ENCODE peak calls at places on chromosomes 3 and 15, in ten cellular contexts. One of them, this sample, is unnamed.

GRCh38 chr3:9826815-9827574 is 16.8 kb downstream of the RPUSD3 start:
- DNase-seq in AG04450: no peak
- DNase-seq in mesenchymal stem cell: peak
- DNase-seq in WERI-Rb-1: peak
- DNase-seq in heart right ventricle: no peak
- DNase-seq in left lung: no peak
- DNase-seq in upper lobe of right lung: no peak
- DNase-seq in endothelial cell of umbilical vein: no peak
- DNase-seq in esophagus muscularis mucosa: no peak
- DNase-seq in hepatocyte: no peak
- DNase-seq in this sample: no peak

GRCh38 chr15:22811640-22812039 is 25.2 kb downstream of the NIPA1 start:
- DNase-seq in AG04450: no peak
- DNase-seq in mesenchymal stem cell: peak
- DNase-seq in WERI-Rb-1: peak
- DNase-seq in heart right ventricle: no peak
- DNase-seq in left lung: no peak
- DNase-seq in upper lobe of right lung: no peak
- DNase-seq in endothelial cell of umbilical vein: no peak
- DNase-seq in esophagus muscularis mucosa: no peak
- DNase-seq in hepatocyte: peak
- DNase-seq in this sample: no peak

GRCh38 chr3:133977568-133977967 is 52.2 kb downstream of the SLCO2A1 start:
- DNase-seq in AG04450: no peak
- DNase-seq in mesenchymal stem cell: no peak
- DNase-seq in WERI-Rb-1: no peak
- DNase-seq in heart right ventricle: no peak
- DNase-seq in left lung: no peak
- DNase-seq in upper lobe of right lung: no peak
- DNase-seq in endothelial cell of umbilical vein: peak
- DNase-seq in esophagus muscularis mucosa: no peak
- DNase-seq in hepatocyte: no peak
- DNase-seq in this sample: no peak

GRCh38 chr3:36907911-36908646 is 36.8 kb downstream of the TRANK1 start:
- DNase-seq in AG04450: peak
- DNase-seq in mesenchymal stem cell: peak
- DNase-seq in WERI-Rb-1: no peak
- DNase-seq in heart right ventricle: peak
- DNase-seq in left lung: peak
- DNase-seq in upper lobe of right lung: no peak
- DNase-seq in endothelial cell of umbilical vein: peak
- DNase-seq in esophagus muscularis mucosa: no peak
- DNase-seq in hepatocyte: no peak
- DNase-seq in this sample: peak

GRCh38 chr3:101170047-101170771 is 150.2 kb downstream of the IMPG2 start:
- DNase-seq in AG04450: no peak
- DNase-seq in mesenchymal stem cell: peak
- DNase-seq in WERI-Rb-1: no peak
- DNase-seq in heart right ventricle: no peak
- DNase-seq in left lung: no peak
- DNase-seq in upper lobe of right lung: no peak
- DNase-seq in endothelial cell of umbilical vein: peak
- DNase-seq in esophagus muscularis mucosa: peak
- DNase-seq in hepatocyte: no peak
- DNase-seq in this sample: no peak

GRCh38 chr3:59469948-59470723 is 420.3 kb upstream of the CFAP20DC start:
- DNase-seq in AG04450: no peak
- DNase-seq in mesenchymal stem cell: no peak
- DNase-seq in WERI-Rb-1: no peak
- DNase-seq in heart right ventricle: no peak
- DNase-seq in left lung: no peak
- DNase-seq in upper lobe of right lung: no peak
- DNase-seq in endothelial cell of umbilical vein: no peak
- DNase-seq in esophagus muscularis mucosa: no peak
- DNase-seq in hepatocyte: no peak
- DNase-seq in this sample: peak

GRCh38 chr3:61561374-61562041 is at the start of gene PTPRG:
- DNase-seq in AG04450: peak
- DNase-seq in mesenchymal stem cell: peak
- DNase-seq in WERI-Rb-1: peak
- DNase-seq in heart right ventricle: peak
- DNase-seq in left lung: peak
- DNase-seq in upper lobe of right lung: peak
- DNase-seq in endothelial cell of umbilical vein: peak
- DNase-seq in esophagus muscularis mucosa: peak
- DNase-seq in hepatocyte: peak
- DNase-seq in this sample: peak

GRCh38 chr15:68271854-68272471 is 5.6 kb upstream of the FEM1B start:
- DNase-seq in AG04450: no peak
- DNase-seq in mesenchymal stem cell: peak
- DNase-seq in WERI-Rb-1: peak
- DNase-seq in heart right ventricle: peak
- DNase-seq in left lung: no peak
- DNase-seq in upper lobe of right lung: no peak
- DNase-seq in endothelial cell of umbilical vein: no peak
- DNase-seq in esophagus muscularis mucosa: no peak
- DNase-seq in hepatocyte: peak
- DNase-seq in this sample: peak

GRCh38 chr3:49655731-49656285 is 18.3 kb upstream of the APEH start:
- DNase-seq in AG04450: no peak
- DNase-seq in mesenchymal stem cell: no peak
- DNase-seq in WERI-Rb-1: no peak
- DNase-seq in heart right ventricle: no peak
- DNase-seq in left lung: no peak
- DNase-seq in upper lobe of right lung: no peak
- DNase-seq in endothelial cell of umbilical vein: no peak
- DNase-seq in esophagus muscularis mucosa: no peak
- DNase-seq in hepatocyte: no peak
- DNase-seq in this sample: no peak

GRCh38 chr3:49654176-49654825 is 19.9 kb upstream of the APEH start:
- DNase-seq in AG04450: no peak
- DNase-seq in mesenchymal stem cell: no peak
- DNase-seq in WERI-Rb-1: no peak
- DNase-seq in heart right ventricle: no peak
- DNase-seq in left lung: no peak
- DNase-seq in upper lobe of right lung: no peak
- DNase-seq in endothelial cell of umbilical vein: no peak
- DNase-seq in esophagus muscularis mucosa: no peak
- DNase-seq in hepatocyte: no peak
- DNase-seq in this sample: no peak

GRCh38 chr3:49654955-49655556 is 19.1 kb upstream of the APEH start:
- DNase-seq in AG04450: no peak
- DNase-seq in mesenchymal stem cell: no peak
- DNase-seq in WERI-Rb-1: no peak
- DNase-seq in heart right ventricle: no peak
- DNase-seq in left lung: no peak
- DNase-seq in upper lobe of right lung: no peak
- DNase-seq in endothelial cell of umbilical vein: no peak
- DNase-seq in esophagus muscularis mucosa: no peak
- DNase-seq in hepatocyte: no peak
- DNase-seq in this sample: no peak

GRCh38 chr3:49657208-49657915 is 16.8 kb upstream of the APEH start:
- DNase-seq in AG04450: no peak
- DNase-seq in mesenchymal stem cell: no peak
- DNase-seq in WERI-Rb-1: no peak
- DNase-seq in heart right ventricle: no peak
- DNase-seq in left lung: no peak
- DNase-seq in upper lobe of right lung: no peak
- DNase-seq in endothelial cell of umbilical vein: no peak
- DNase-seq in esophagus muscularis mucosa: no peak
- DNase-seq in hepatocyte: no peak
- DNase-seq in this sample: no peak

DNA sequence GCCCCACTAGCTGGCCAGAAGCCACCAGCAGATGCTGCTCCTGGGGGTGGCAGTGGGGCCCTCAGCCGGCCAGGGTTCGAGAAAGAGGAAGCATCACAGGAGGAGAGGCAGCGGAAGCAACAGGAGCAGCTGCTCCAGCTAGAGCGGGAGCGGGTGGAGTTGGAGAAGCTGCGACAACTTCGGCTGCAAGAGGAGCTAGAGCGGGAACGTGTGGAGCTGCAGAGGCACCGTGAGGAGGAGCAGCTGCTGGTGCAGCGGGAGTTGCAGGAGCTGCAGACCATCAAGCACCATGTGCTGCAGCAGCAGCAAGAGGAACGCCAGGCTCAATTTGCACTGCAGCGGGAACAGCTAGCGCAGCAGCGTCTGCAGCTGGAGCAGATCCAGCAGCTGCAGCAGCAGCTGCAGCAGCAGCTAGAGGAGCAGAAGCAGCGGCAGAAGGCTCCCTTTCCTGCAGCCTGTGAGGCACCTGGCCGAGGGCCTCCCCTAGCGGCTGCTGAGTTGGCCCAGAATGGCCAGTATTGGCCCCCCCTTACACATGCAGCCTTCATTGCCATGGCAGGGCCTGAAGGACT is 17.5 kb upstream of the APEH start:
- DNase-seq in AG04450: no peak
- DNase-seq in mesenchymal stem cell: no peak
- DNase-seq in WERI-Rb-1: no peak
- DNase-seq in heart right ventricle: no peak
- DNase-seq in left lung: no peak
- DNase-seq in upper lobe of right lung: no peak
- DNase-seq in endothelial cell of umbilical vein: no peak
- DNase-seq in esophagus muscularis mucosa: no peak
- DNase-seq in hepatocyte: no peak
- DNase-seq in this sample: no peak
- H3K27ac ChIP-seq in AG04450: no peak
- H3K27ac ChIP-seq in mesenchymal stem cell: no peak
- H3K27ac ChIP-seq in WERI-Rb-1: no peak
- H3K27ac ChIP-seq in heart right ventricle: no peak
- H3K27ac ChIP-seq in left lung: no peak
- H3K27ac ChIP-seq in upper lobe of right lung: no peak
- H3K27ac ChIP-seq in endothelial cell of umbilical vein: no peak
- H3K27ac ChIP-seq in esophagus muscularis mucosa: no peak
- H3K27ac ChIP-seq in hepatocyte: no peak
- H3K27ac ChIP-seq in this sample: no peak

GRCh38 chr3:120497318-120497717 is 46.5 kb upstream of the FSTL1 start:
- DNase-seq in AG04450: peak
- DNase-seq in mesenchymal stem cell: peak
- DNase-seq in WERI-Rb-1: no peak
- DNase-seq in heart right ventricle: no peak
- DNase-seq in left lung: no peak
- DNase-seq in upper lobe of right lung: no peak
- DNase-seq in endothelial cell of umbilical vein: peak
- DNase-seq in esophagus muscularis mucosa: peak
- DNase-seq in hepatocyte: no peak
- DNase-seq in this sample: peak
- H3K27ac ChIP-seq in AG04450: no peak
- H3K27ac ChIP-seq in mesenchymal stem cell: peak
- H3K27ac ChIP-seq in WERI-Rb-1: no peak
- H3K27ac ChIP-seq in heart right ventricle: peak
- H3K27ac ChIP-seq in left lung: peak
- H3K27ac ChIP-seq in upper lobe of right lung: no peak
- H3K27ac ChIP-seq in endothelial cell of umbilical vein: peak
- H3K27ac ChIP-seq in esophagus muscularis mucosa: peak
- H3K27ac ChIP-seq in hepatocyte: no peak
- H3K27ac ChIP-seq in this sample: peak

DNA sequence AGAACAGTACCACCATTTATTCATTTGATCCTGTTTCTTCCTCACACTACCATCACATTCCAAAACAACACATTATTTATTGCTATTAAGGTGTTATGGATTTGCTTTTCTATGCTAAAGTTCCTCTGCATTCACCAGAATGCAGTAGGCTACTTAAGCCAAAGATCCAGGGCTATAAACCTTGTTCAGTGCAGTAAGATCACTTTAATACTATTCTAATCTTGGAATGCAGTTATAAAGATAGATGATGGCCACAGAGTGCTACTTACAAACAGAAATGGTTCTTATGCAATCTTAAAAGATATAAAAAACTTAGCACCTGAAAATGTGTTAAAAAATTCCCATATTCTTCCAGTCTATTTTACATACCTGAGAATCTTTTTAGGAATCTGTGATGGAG is 107.5 kb upstream of the TSPAN3 start:
- DNase-seq in AG04450: no peak
- DNase-seq in mesenchymal stem cell: no peak
- DNase-seq in WERI-Rb-1: no peak
- DNase-seq in heart right ventricle: no peak
- DNase-seq in left lung: no peak
- DNase-seq in upper lobe of right lung: no peak
- DNase-seq in endothelial cell of umbilical vein: no peak
- DNase-seq in esophagus muscularis mucosa: no peak
- DNase-seq in hepatocyte: no peak
- DNase-seq in this sample: no peak
- H3K27ac ChIP-seq in AG04450: no peak
- H3K27ac ChIP-seq in mesenchymal stem cell: no peak
- H3K27ac ChIP-seq in WERI-Rb-1: no peak
- H3K27ac ChIP-seq in heart right ventricle: no peak
- H3K27ac ChIP-seq in left lung: no peak
- H3K27ac ChIP-seq in upper lobe of right lung: no peak
- H3K27ac ChIP-seq in endothelial cell of umbilical vein: no peak
- H3K27ac ChIP-seq in esophagus muscularis mucosa: no peak
- H3K27ac ChIP-seq in hepatocyte: no peak
- H3K27ac ChIP-seq in this sample: no peak

GRCh38 chr3:46078712-46079400 is 51.6 kb upstream of the XCR1 start:
- DNase-seq in AG04450: peak
- DNase-seq in mesenchymal stem cell: peak
- DNase-seq in WERI-Rb-1: peak
- DNase-seq in heart right ventricle: peak
- DNase-seq in left lung: peak
- DNase-seq in upper lobe of right lung: peak
- DNase-seq in endothelial cell of umbilical vein: peak
- DNase-seq in esophagus muscularis mucosa: peak
- DNase-seq in hepatocyte: peak
- DNase-seq in this sample: peak

GRCh38 chr3:46082021-46082420 is 54.7 kb upstream of the XCR1 start:
- DNase-seq in AG04450: no peak
- DNase-seq in mesenchymal stem cell: no peak
- DNase-seq in WERI-Rb-1: no peak
- DNase-seq in heart right ventricle: no peak
- DNase-seq in left lung: no peak
- DNase-seq in upper lobe of right lung: no peak
- DNase-seq in endothelial cell of umbilical vein: no peak
- DNase-seq in esophagus muscularis mucosa: no peak
- DNase-seq in hepatocyte: no peak
- DNase-seq in this sample: no peak

GRCh38 chr3:46083956-46084355 is 56.7 kb upstream of the XCR1 start:
- DNase-seq in AG04450: no peak
- DNase-seq in mesenchymal stem cell: no peak
- DNase-seq in WERI-Rb-1: no peak
- DNase-seq in heart right ventricle: no peak
- DNase-seq in left lung: no peak
- DNase-seq in upper lobe of right lung: no peak
- DNase-seq in endothelial cell of umbilical vein: no peak
- DNase-seq in esophagus muscularis mucosa: no peak
- DNase-seq in hepatocyte: no peak
- DNase-seq in this sample: no peak

GRCh38 chr3:46082849-46083248 is 55.6 kb upstream of the XCR1 start:
- DNase-seq in AG04450: no peak
- DNase-seq in mesenchymal stem cell: no peak
- DNase-seq in WERI-Rb-1: no peak
- DNase-seq in heart right ventricle: no peak
- DNase-seq in left lung: no peak
- DNase-seq in upper lobe of right lung: no peak
- DNase-seq in endothelial cell of umbilical vein: no peak
- DNase-seq in esophagus muscularis mucosa: peak
- DNase-seq in hepatocyte: no peak
- DNase-seq in this sample: peak

DNA sequence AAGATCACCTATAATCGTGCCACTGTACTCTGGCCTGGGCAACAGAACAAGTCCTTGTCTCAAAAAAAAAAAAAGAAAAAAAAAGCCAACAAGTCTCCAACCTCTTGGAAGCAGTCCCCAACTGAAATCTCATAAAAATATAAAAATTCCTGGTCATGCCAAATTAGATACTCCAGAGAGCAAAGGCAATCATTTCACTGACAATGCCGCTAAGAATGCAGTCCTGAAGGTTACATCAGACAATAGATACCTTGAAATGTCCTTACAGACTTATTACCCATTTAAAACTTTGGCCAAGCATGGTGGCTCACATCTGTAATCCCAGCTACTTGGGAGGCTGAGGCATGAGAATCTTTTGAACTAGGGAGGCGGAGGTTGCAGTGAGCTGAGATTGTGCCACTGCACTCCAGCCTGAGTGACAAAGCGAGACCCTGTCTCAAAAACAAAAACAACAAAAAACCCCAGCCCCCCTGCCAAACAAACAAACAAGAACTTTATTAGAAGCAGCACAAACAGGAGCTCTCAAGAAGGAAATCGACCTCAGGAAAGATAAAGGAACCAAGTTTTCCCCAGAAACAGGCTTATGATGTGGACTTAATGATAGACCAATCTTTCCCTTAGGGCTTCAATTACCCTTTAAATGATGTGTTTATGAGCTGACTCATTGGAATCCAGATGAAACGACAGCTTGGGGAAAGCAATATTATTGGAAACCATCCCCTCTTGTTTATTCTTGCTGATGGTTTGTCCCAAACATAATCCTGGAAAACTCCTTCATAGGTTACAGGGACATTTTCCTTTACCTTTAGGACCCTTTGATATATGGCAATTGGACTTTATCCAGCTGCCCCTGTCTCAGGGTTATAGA is 53.1 kb upstream of the XCR1 start:
- DNase-seq in AG04450: no peak
- DNase-seq in mesenchymal stem cell: no peak
- DNase-seq in WERI-Rb-1: no peak
- DNase-seq in heart right ventricle: no peak
- DNase-seq in left lung: no peak
- DNase-seq in upper lobe of right lung: no peak
- DNase-seq in endothelial cell of umbilical vein: no peak
- DNase-seq in esophagus muscularis mucosa: no peak
- DNase-seq in hepatocyte: no peak
- DNase-seq in this sample: no peak
- H3K27ac ChIP-seq in AG04450: no peak
- H3K27ac ChIP-seq in mesenchymal stem cell: no peak
- H3K27ac ChIP-seq in WERI-Rb-1: no peak
- H3K27ac ChIP-seq in heart right ventricle: no peak
- H3K27ac ChIP-seq in left lung: no peak
- H3K27ac ChIP-seq in upper lobe of right lung: no peak
- H3K27ac ChIP-seq in endothelial cell of umbilical vein: no peak
- H3K27ac ChIP-seq in esophagus muscularis mucosa: peak
- H3K27ac ChIP-seq in hepatocyte: peak
- H3K27ac ChIP-seq in this sample: peak

This sample was measured in epithelial cell of prostate.